ENCODE peak calls at places on chromosomes 2 and 18, in ten cellular contexts. One of them, this sample, is unnamed. For H3K27me3, the result is how much of the 10 kb centered on the place peaks cover.

GRCh38 chr2:155412599-155412998 is 714.1 kb downstream of the KCNJ3 start:
- DNase-seq in neural progenitor cell: no peak
- DNase-seq in uterus: no peak
- DNase-seq in left ventricle myocardium inferior: no peak
- DNase-seq in Peyer's patch: no peak
- DNase-seq in lung: no peak
- DNase-seq in cardiac muscle cell: no peak
- DNase-seq in lower lobe of right lung: no peak
- DNase-seq in spleen: no peak
- DNase-seq in body of pancreas: no peak
- DNase-seq in this sample: peak

GRCh38 chr2:120735750-120736170 is at the start of gene GLI2:
- DNase-seq in left ventricle myocardium inferior: peak
- DNase-seq in uterus: peak
- DNase-seq in neural progenitor cell: peak
- DNase-seq in cardiac muscle cell: peak
- DNase-seq in lower lobe of right lung: peak
- DNase-seq in lung: peak
- DNase-seq in spleen: peak
- DNase-seq in Peyer's patch: no peak
- DNase-seq in body of pancreas: peak
- DNase-seq in this sample: peak

GRCh38 chr2:57075226-57075625 is 891.4 kb downstream of the CCDC85A start:
- DNase-seq in Peyer's patch: no peak
- DNase-seq in lung: no peak
- DNase-seq in lower lobe of right lung: no peak
- DNase-seq in uterus: no peak
- DNase-seq in neural progenitor cell: no peak
- DNase-seq in body of pancreas: no peak
- DNase-seq in left ventricle myocardium inferior: no peak
- DNase-seq in spleen: no peak
- DNase-seq in cardiac muscle cell: no peak
- DNase-seq in this sample: no peak

GRCh38 chr18:27602092-27602491 is 417.0 kb upstream of the CHST9 start:
- DNase-seq in neural progenitor cell: no peak
- DNase-seq in lung: no peak
- DNase-seq in spleen: no peak
- DNase-seq in body of pancreas: no peak
- DNase-seq in uterus: no peak
- DNase-seq in left ventricle myocardium inferior: no peak
- DNase-seq in lower lobe of right lung: no peak
- DNase-seq in Peyer's patch: no peak
- DNase-seq in cardiac muscle cell: no peak
- DNase-seq in this sample: no peak

GRCh38 chr2:84849271-84849952 is 31.5 kb downstream of the TRABD2A start:
- DNase-seq in lung: no peak
- DNase-seq in left ventricle myocardium inferior: no peak
- DNase-seq in spleen: no peak
- DNase-seq in body of pancreas: no peak
- DNase-seq in neural progenitor cell: no peak
- DNase-seq in lower lobe of right lung: no peak
- DNase-seq in uterus: no peak
- DNase-seq in Peyer's patch: no peak
- DNase-seq in cardiac muscle cell: no peak
- DNase-seq in this sample: no peak

GRCh38 chr2:44821500-44821899 is 120.0 kb upstream of the SIX3 start:
- DNase-seq in spleen: no peak
- DNase-seq in lower lobe of right lung: no peak
- DNase-seq in neural progenitor cell: peak
- DNase-seq in cardiac muscle cell: no peak
- DNase-seq in Peyer's patch: no peak
- DNase-seq in lung: no peak
- DNase-seq in body of pancreas: no peak
- DNase-seq in left ventricle myocardium inferior: no peak
- DNase-seq in uterus: no peak
- DNase-seq in this sample: no peak

GRCh38 chr18:35267161-35267651 is 22.8 kb downstream of the ZSCAN30 start:
- DNase-seq in Peyer's patch: peak
- DNase-seq in lung: peak
- DNase-seq in uterus: peak
- DNase-seq in lower lobe of right lung: peak
- DNase-seq in body of pancreas: peak
- DNase-seq in spleen: peak
- DNase-seq in left ventricle myocardium inferior: peak
- DNase-seq in cardiac muscle cell: no peak
- DNase-seq in neural progenitor cell: peak
- DNase-seq in this sample: peak

GRCh38 chr2:225056330-225057073 is 14.2 kb upstream of the DOCK10 start:
- DNase-seq in lower lobe of right lung: no peak
- DNase-seq in uterus: no peak
- DNase-seq in spleen: no peak
- DNase-seq in neural progenitor cell: no peak
- DNase-seq in cardiac muscle cell: no peak
- DNase-seq in lung: no peak
- DNase-seq in Peyer's patch: no peak
- DNase-seq in body of pancreas: no peak
- DNase-seq in left ventricle myocardium inferior: no peak
- DNase-seq in this sample: no peak

GRCh38 chr18:48203961-48204666 is 205.1 kb downstream of the ZBTB7C start:
- DNase-seq in uterus: no peak
- DNase-seq in cardiac muscle cell: no peak
- DNase-seq in Peyer's patch: no peak
- DNase-seq in spleen: no peak
- DNase-seq in left ventricle myocardium inferior: no peak
- DNase-seq in neural progenitor cell: no peak
- DNase-seq in lung: no peak
- DNase-seq in lower lobe of right lung: no peak
- DNase-seq in body of pancreas: no peak
- DNase-seq in this sample: no peak

GRCh38 chr18:34947711-34948125 is 93.5 kb upstream of the MAPRE2 start:
- DNase-seq in spleen: no peak
- DNase-seq in left ventricle myocardium inferior: no peak
- DNase-seq in cardiac muscle cell: no peak
- DNase-seq in lower lobe of right lung: no peak
- DNase-seq in Peyer's patch: no peak
- DNase-seq in neural progenitor cell: no peak
- DNase-seq in uterus: no peak
- DNase-seq in body of pancreas: no peak
- DNase-seq in lung: no peak
- DNase-seq in this sample: no peak

GRCh38 chr18:12283256-12283655 is 24.8 kb upstream of the TUBB6 start:
- DNase-seq in Peyer's patch: no peak
- DNase-seq in uterus: no peak
- DNase-seq in spleen: no peak
- DNase-seq in left ventricle myocardium inferior: no peak
- DNase-seq in body of pancreas: peak
- DNase-seq in neural progenitor cell: peak
- DNase-seq in cardiac muscle cell: peak
- DNase-seq in lower lobe of right lung: no peak
- DNase-seq in lung: no peak
- DNase-seq in this sample: no peak

GRCh38 chr18:13640266-13640860 is 86.0 kb downstream of the FAM210A start:
- DNase-seq in uterus: no peak
- DNase-seq in body of pancreas: no peak
- DNase-seq in lung: no peak
- DNase-seq in spleen: no peak
- DNase-seq in neural progenitor cell: no peak
- DNase-seq in lower lobe of right lung: no peak
- DNase-seq in left ventricle myocardium inferior: no peak
- DNase-seq in cardiac muscle cell: no peak
- DNase-seq in Peyer's patch: no peak
- DNase-seq in this sample: no peak

GRCh38 chr18:13643261-13643671 is 83.1 kb downstream of the FAM210A start:
- DNase-seq in body of pancreas: no peak
- DNase-seq in cardiac muscle cell: no peak
- DNase-seq in spleen: no peak
- DNase-seq in lung: no peak
- DNase-seq in uterus: no peak
- DNase-seq in neural progenitor cell: no peak
- DNase-seq in Peyer's patch: no peak
- DNase-seq in lower lobe of right lung: no peak
- DNase-seq in left ventricle myocardium inferior: no peak
- DNase-seq in this sample: no peak

GRCh38 chr18:13642440-13642827 is 83.9 kb downstream of the FAM210A start:
- DNase-seq in neural progenitor cell: no peak
- DNase-seq in spleen: no peak
- DNase-seq in Peyer's patch: no peak
- DNase-seq in lower lobe of right lung: no peak
- DNase-seq in left ventricle myocardium inferior: no peak
- DNase-seq in uterus: no peak
- DNase-seq in cardiac muscle cell: no peak
- DNase-seq in body of pancreas: no peak
- DNase-seq in lung: no peak
- DNase-seq in this sample: no peak

GRCh38 chr18:13639196-13639595 is 87.2 kb downstream of the FAM210A start:
- DNase-seq in body of pancreas: no peak
- DNase-seq in left ventricle myocardium inferior: peak
- DNase-seq in cardiac muscle cell: no peak
- DNase-seq in lung: no peak
- DNase-seq in uterus: no peak
- DNase-seq in Peyer's patch: no peak
- DNase-seq in neural progenitor cell: no peak
- DNase-seq in spleen: no peak
- DNase-seq in lower lobe of right lung: no peak
- DNase-seq in this sample: no peak

DNA sequence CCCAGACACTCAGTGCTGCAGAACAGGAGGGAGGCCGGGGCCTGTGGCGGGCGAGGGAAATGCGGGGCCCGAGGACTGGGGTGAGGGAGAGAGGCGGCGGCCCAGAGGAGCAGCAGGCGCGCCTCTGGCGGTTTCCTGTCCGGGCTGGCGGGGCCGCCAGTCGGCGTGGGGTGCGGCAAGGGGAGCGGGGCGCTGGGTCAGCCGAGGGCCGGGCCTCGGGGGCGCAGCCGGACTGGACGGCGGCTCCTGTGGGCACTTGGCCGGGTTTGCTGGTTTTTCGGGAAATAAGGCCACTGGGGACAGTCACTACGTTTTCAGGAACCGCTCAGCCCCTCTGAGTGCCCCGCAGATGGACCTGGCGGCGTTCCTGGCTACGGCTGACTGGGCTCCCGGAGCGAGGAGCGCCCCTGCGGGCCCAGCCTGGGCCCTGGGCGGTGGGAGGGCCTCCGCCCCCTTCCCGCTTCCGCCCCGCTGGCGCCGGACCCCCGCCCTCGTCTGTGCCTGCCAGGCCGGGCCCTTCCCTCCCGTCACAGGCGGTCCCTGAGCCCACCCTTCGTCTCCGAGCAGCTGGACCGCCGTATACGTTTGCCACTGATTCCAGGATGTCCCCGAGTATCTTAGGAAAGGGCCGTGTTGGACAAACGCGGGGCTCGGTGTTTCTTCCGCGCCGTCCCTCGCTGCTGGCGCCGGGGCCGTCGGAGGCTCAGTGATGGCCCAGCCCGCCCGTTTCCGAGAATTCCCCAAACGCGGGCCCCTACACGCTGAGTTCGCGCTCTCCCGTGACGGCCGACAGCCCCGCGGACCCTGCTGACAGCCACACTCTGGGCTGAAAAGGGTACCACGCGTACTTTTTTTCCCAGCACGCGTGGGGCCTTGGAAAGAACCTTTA is 84.6 kb downstream of the FAM210A start:
- DNase-seq in lower lobe of right lung: no peak
- DNase-seq in spleen: no peak
- DNase-seq in neural progenitor cell: no peak
- DNase-seq in body of pancreas: peak
- DNase-seq in cardiac muscle cell: no peak
- DNase-seq in Peyer's patch: no peak
- DNase-seq in left ventricle myocardium inferior: peak
- DNase-seq in lung: no peak
- DNase-seq in uterus: peak
- DNase-seq in this sample: no peak
- TF ChIP-seq CTCF in lower lobe of right lung: no peak
- TF ChIP-seq CTCF in spleen: no peak
- TF ChIP-seq CTCF in neural progenitor cell: no peak
- TF ChIP-seq CTCF in body of pancreas: no peak
- TF ChIP-seq CTCF in cardiac muscle cell: no peak
- TF ChIP-seq CTCF in Peyer's patch: no peak
- TF ChIP-seq CTCF in left ventricle myocardium inferior: peak
- TF ChIP-seq CTCF in lung: no peak
- TF ChIP-seq CTCF in uterus: no peak
- TF ChIP-seq CTCF in this sample: no peak

GRCh38 chr2:119160361-119160965 is 1.9 kb upstream of the C1QL2 start:
- DNase-seq in body of pancreas: no peak
- DNase-seq in left ventricle myocardium inferior: no peak
- DNase-seq in spleen: no peak
- DNase-seq in neural progenitor cell: no peak
- DNase-seq in uterus: no peak
- DNase-seq in lung: no peak
- DNase-seq in lower lobe of right lung: no peak
- DNase-seq in Peyer's patch: no peak
- DNase-seq in cardiac muscle cell: no peak
- DNase-seq in this sample: no peak
- H3K27me3 ChIP-seq in body of pancreas: under half
- H3K27me3 ChIP-seq in left ventricle myocardium inferior: half or more
- H3K27me3 ChIP-seq in spleen: under half
- H3K27me3 ChIP-seq in neural progenitor cell: half or more
- H3K27me3 ChIP-seq in uterus: under half
- H3K27me3 ChIP-seq in lung: under half
- H3K27me3 ChIP-seq in lower lobe of right lung: half or more
- H3K27me3 ChIP-seq in Peyer's patch: under half
- H3K27me3 ChIP-seq in cardiac muscle cell: half or more
- H3K27me3 ChIP-seq in this sample: under half

DNA sequence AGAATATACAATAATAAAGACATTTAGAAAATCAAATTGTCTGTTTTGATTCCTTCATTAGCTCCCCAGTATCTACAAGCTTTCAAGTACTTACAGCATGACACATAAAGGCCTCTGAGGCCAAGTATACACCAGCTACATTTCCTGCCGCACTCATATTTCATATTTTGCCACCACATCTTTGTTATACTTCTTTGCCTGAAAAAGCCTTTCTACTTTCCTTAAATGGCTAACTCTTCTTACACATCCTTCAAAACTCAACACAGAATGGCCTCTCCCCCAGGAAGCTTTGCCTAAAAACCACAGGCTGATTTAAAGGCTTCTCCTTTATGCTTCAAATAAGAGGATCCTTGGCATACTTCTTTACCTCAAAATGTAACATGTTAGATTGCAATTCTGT is 4.5 kb downstream of the STK17B start:
- DNase-seq in uterus: no peak
- DNase-seq in lower lobe of right lung: no peak
- DNase-seq in spleen: no peak
- DNase-seq in body of pancreas: no peak
- DNase-seq in left ventricle myocardium inferior: no peak
- DNase-seq in Peyer's patch: no peak
- DNase-seq in neural progenitor cell: no peak
- DNase-seq in cardiac muscle cell: no peak
- DNase-seq in lung: no peak
- DNase-seq in this sample: no peak
- H3K4me3 ChIP-seq in uterus: no peak
- H3K4me3 ChIP-seq in lower lobe of right lung: peak
- H3K4me3 ChIP-seq in spleen: peak
- H3K4me3 ChIP-seq in body of pancreas: no peak
- H3K4me3 ChIP-seq in left ventricle myocardium inferior: no peak
- H3K4me3 ChIP-seq in Peyer's patch: peak
- H3K4me3 ChIP-seq in neural progenitor cell: no peak
- H3K4me3 ChIP-seq in cardiac muscle cell: no peak
- H3K4me3 ChIP-seq in lung: no peak
- H3K4me3 ChIP-seq in this sample: peak

DNA sequence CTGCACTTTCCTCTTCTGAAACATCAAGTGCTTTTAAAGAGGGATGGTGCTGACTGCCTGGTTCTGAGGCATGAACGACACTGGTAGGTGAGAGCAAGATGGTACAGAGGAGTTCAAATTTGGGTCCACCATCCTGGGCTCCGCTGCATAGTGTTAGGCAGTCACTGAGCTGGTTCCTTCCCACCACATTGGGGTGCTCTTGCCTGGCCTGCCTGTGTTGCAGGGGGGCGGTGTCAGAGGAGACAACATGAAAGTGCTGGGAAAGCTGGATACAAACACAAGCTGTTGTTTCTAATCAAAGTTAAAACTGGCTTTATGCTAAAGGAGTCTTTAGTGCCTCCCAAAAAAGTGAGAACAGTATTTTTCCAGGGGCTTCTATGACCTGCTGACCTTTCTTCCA is 258.1 kb downstream of the GBX2 start:
- DNase-seq in spleen: no peak
- DNase-seq in lung: no peak
- DNase-seq in cardiac muscle cell: no peak
- DNase-seq in Peyer's patch: no peak
- DNase-seq in left ventricle myocardium inferior: no peak
- DNase-seq in uterus: no peak
- DNase-seq in lower lobe of right lung: no peak
- DNase-seq in neural progenitor cell: no peak
- DNase-seq in body of pancreas: no peak
- DNase-seq in this sample: no peak
- TF ChIP-seq CTCF in spleen: no peak
- TF ChIP-seq CTCF in lung: no peak
- TF ChIP-seq CTCF in cardiac muscle cell: no peak
- TF ChIP-seq CTCF in Peyer's patch: no peak
- TF ChIP-seq CTCF in left ventricle myocardium inferior: no peak
- TF ChIP-seq CTCF in uterus: no peak
- TF ChIP-seq CTCF in lower lobe of right lung: no peak
- TF ChIP-seq CTCF in neural progenitor cell: no peak
- TF ChIP-seq CTCF in body of pancreas: no peak
- TF ChIP-seq CTCF in this sample: no peak